ENCODE peak calls at places on chromosomes 7 and 10, in ten cellular contexts. One of them, this sample, is unnamed.

GRCh38 chr7:7969306-7970112 is 913 bp downstream of the GLCCI1 start:
- DNase-seq in neural crest cell: peak
- DNase-seq in right lobe of liver: peak
- DNase-seq in CD8-positive, alpha-beta T cell: peak
- DNase-seq in cardiac muscle cell: peak
- DNase-seq in prostate gland: peak
- DNase-seq in thyroid gland: peak
- DNase-seq in SK-N-SH: no peak
- DNase-seq in left lung: peak
- DNase-seq in lower lobe of right lung: peak
- DNase-seq in this sample: peak

GRCh38 chr10:29734980-29735627 is 100.3 kb upstream of the SVIL start:
- DNase-seq in SK-N-SH: peak
- DNase-seq in CD8-positive, alpha-beta T cell: peak
- DNase-seq in neural crest cell: peak
- DNase-seq in left lung: peak
- DNase-seq in prostate gland: peak
- DNase-seq in cardiac muscle cell: peak
- DNase-seq in thyroid gland: peak
- DNase-seq in right lobe of liver: peak
- DNase-seq in lower lobe of right lung: peak
- DNase-seq in this sample: peak

GRCh38 chr10:131725736-131726459 is 174.9 kb upstream of the PPP2R2D start:
- DNase-seq in prostate gland: no peak
- DNase-seq in neural crest cell: no peak
- DNase-seq in cardiac muscle cell: no peak
- DNase-seq in thyroid gland: no peak
- DNase-seq in right lobe of liver: no peak
- DNase-seq in SK-N-SH: peak
- DNase-seq in lower lobe of right lung: no peak
- DNase-seq in CD8-positive, alpha-beta T cell: no peak
- DNase-seq in left lung: no peak
- DNase-seq in this sample: no peak

GRCh38 chr10:2121944-2122343 is 384.6 kb upstream of the ADARB2 start:
- DNase-seq in cardiac muscle cell: no peak
- DNase-seq in neural crest cell: no peak
- DNase-seq in prostate gland: no peak
- DNase-seq in lower lobe of right lung: no peak
- DNase-seq in right lobe of liver: no peak
- DNase-seq in left lung: no peak
- DNase-seq in CD8-positive, alpha-beta T cell: no peak
- DNase-seq in SK-N-SH: no peak
- DNase-seq in thyroid gland: no peak
- DNase-seq in this sample: no peak

GRCh38 chr10:61175331-61175730 is 231.3 kb upstream of the RHOBTB1 start:
- DNase-seq in lower lobe of right lung: no peak
- DNase-seq in left lung: no peak
- DNase-seq in neural crest cell: no peak
- DNase-seq in cardiac muscle cell: peak
- DNase-seq in right lobe of liver: no peak
- DNase-seq in prostate gland: no peak
- DNase-seq in thyroid gland: no peak
- DNase-seq in SK-N-SH: peak
- DNase-seq in CD8-positive, alpha-beta T cell: no peak
- DNase-seq in this sample: no peak

GRCh38 chr7:80039255-80039884 is 95.3 kb upstream of the GNAI1 start:
- DNase-seq in left lung: no peak
- DNase-seq in right lobe of liver: no peak
- DNase-seq in neural crest cell: no peak
- DNase-seq in thyroid gland: no peak
- DNase-seq in cardiac muscle cell: peak
- DNase-seq in SK-N-SH: no peak
- DNase-seq in prostate gland: no peak
- DNase-seq in lower lobe of right lung: no peak
- DNase-seq in CD8-positive, alpha-beta T cell: no peak
- DNase-seq in this sample: no peak

GRCh38 chr7:66380285-66380888 is 175.3 kb downstream of the TPST1 start:
- DNase-seq in thyroid gland: no peak
- DNase-seq in left lung: no peak
- DNase-seq in CD8-positive, alpha-beta T cell: no peak
- DNase-seq in SK-N-SH: no peak
- DNase-seq in right lobe of liver: no peak
- DNase-seq in neural crest cell: no peak
- DNase-seq in cardiac muscle cell: no peak
- DNase-seq in lower lobe of right lung: no peak
- DNase-seq in prostate gland: no peak
- DNase-seq in this sample: no peak

GRCh38 chr7:149278396-149278795 is 16.4 kb downstream of the ZNF783 start:
- DNase-seq in lower lobe of right lung: no peak
- DNase-seq in neural crest cell: no peak
- DNase-seq in thyroid gland: no peak
- DNase-seq in prostate gland: no peak
- DNase-seq in right lobe of liver: no peak
- DNase-seq in cardiac muscle cell: no peak
- DNase-seq in CD8-positive, alpha-beta T cell: no peak
- DNase-seq in left lung: no peak
- DNase-seq in SK-N-SH: no peak
- DNase-seq in this sample: no peak

GRCh38 chr7:113131367-113131766 is 13.0 kb upstream of the SMIM30 start:
- DNase-seq in CD8-positive, alpha-beta T cell: no peak
- DNase-seq in prostate gland: no peak
- DNase-seq in cardiac muscle cell: no peak
- DNase-seq in right lobe of liver: no peak
- DNase-seq in lower lobe of right lung: no peak
- DNase-seq in thyroid gland: no peak
- DNase-seq in SK-N-SH: no peak
- DNase-seq in neural crest cell: no peak
- DNase-seq in left lung: no peak
- DNase-seq in this sample: no peak

GRCh38 chr10:46229144-46229563 is 57.6 kb upstream of the ANTXRL start:
- DNase-seq in cardiac muscle cell: peak
- DNase-seq in prostate gland: no peak
- DNase-seq in right lobe of liver: no peak
- DNase-seq in SK-N-SH: peak
- DNase-seq in lower lobe of right lung: no peak
- DNase-seq in left lung: no peak
- DNase-seq in neural crest cell: peak
- DNase-seq in CD8-positive, alpha-beta T cell: no peak
- DNase-seq in thyroid gland: no peak
- DNase-seq in this sample: no peak
- TF ChIP-seq CTCF in cardiac muscle cell: peak
- TF ChIP-seq CTCF in prostate gland: no peak
- TF ChIP-seq CTCF in right lobe of liver: peak
- TF ChIP-seq CTCF in SK-N-SH: peak
- TF ChIP-seq CTCF in lower lobe of right lung: peak
- TF ChIP-seq CTCF in left lung: peak
- TF ChIP-seq CTCF in neural crest cell: peak
- TF ChIP-seq CTCF in CD8-positive, alpha-beta T cell: peak
- TF ChIP-seq CTCF in thyroid gland: no peak
- TF ChIP-seq CTCF in this sample: no peak

DNA sequence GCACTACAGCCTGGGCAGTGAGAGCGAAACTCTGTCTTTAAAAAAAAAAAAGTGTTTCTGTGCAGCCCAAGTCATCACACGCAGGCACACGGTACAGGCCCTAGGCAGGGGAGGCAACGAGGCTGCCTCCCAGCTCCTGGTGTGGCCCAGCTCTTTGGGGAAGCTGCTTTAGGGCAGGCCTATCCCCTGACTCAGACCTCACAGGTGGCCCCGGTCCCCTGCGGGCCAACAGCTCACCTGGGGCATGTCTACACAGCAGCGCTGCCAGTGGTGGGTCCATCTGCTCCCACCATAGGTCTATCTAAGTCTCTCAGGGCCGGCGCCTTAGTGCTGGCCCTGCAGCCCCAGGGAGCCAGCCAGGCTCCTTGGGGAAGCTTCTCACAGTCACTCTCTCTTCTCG is 31.4 kb downstream of the ZAN start:
- DNase-seq in cardiac muscle cell: no peak
- DNase-seq in thyroid gland: no peak
- DNase-seq in right lobe of liver: no peak
- DNase-seq in prostate gland: no peak
- DNase-seq in SK-N-SH: peak
- DNase-seq in CD8-positive, alpha-beta T cell: no peak
- DNase-seq in neural crest cell: no peak
- DNase-seq in left lung: no peak
- DNase-seq in lower lobe of right lung: no peak
- DNase-seq in this sample: no peak
- TF ChIP-seq CTCF in cardiac muscle cell: no peak
- TF ChIP-seq CTCF in thyroid gland: no peak
- TF ChIP-seq CTCF in right lobe of liver: no peak
- TF ChIP-seq CTCF in prostate gland: no peak
- TF ChIP-seq CTCF in SK-N-SH: no peak
- TF ChIP-seq CTCF in CD8-positive, alpha-beta T cell: no peak
- TF ChIP-seq CTCF in neural crest cell: no peak
- TF ChIP-seq CTCF in left lung: no peak
- TF ChIP-seq CTCF in lower lobe of right lung: no peak
- TF ChIP-seq CTCF in this sample: no peak

DNA sequence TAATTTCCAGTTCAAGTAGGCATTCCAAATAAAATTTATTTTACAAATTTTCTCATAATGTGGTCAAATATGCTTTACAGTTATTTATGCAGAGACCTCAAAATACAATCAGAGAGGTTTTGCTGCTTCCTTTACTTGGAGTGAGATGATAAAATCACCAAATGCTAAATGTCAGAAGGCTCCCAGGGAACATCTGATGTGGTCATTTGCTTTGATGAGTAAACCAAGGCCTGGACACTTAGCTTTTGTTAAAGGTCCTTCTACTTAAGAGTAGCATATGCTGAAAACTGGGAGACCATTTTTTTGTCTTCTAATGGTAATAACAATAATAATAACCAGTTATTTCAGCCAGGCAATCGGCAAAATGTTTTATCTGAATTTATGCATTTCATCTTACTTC is 60.6 kb upstream of the AKR1E2 start:
- DNase-seq in SK-N-SH: no peak
- DNase-seq in right lobe of liver: no peak
- DNase-seq in neural crest cell: no peak
- DNase-seq in lower lobe of right lung: no peak
- DNase-seq in cardiac muscle cell: no peak
- DNase-seq in left lung: no peak
- DNase-seq in prostate gland: no peak
- DNase-seq in CD8-positive, alpha-beta T cell: no peak
- DNase-seq in thyroid gland: no peak
- DNase-seq in this sample: no peak
- TF ChIP-seq CTCF in SK-N-SH: no peak
- TF ChIP-seq CTCF in right lobe of liver: no peak
- TF ChIP-seq CTCF in neural crest cell: no peak
- TF ChIP-seq CTCF in lower lobe of right lung: no peak
- TF ChIP-seq CTCF in cardiac muscle cell: no peak
- TF ChIP-seq CTCF in left lung: no peak
- TF ChIP-seq CTCF in prostate gland: no peak
- TF ChIP-seq CTCF in CD8-positive, alpha-beta T cell: no peak
- TF ChIP-seq CTCF in thyroid gland: no peak
- TF ChIP-seq CTCF in this sample: no peak

DNA sequence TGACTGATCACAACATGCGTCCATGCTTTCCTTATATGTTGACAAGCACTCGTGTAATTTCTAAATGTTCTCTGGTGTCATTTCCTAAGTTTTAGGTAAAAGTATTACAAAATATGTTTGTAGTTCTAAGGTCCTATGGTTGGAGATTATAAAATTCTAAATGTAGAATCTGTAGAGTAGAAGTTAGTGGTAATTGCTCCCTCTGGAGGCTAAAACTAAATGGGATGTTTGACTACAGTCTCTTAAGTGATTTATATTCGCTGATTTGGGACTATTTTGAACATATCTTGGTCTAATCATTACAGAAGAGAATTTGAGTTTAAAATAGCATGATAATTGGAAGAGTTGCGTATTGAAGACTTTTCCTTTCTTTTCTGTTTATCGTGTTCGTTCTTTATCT is 74.1 kb downstream of the ZMYND11 start:
- DNase-seq in prostate gland: no peak
- DNase-seq in neural crest cell: no peak
- DNase-seq in CD8-positive, alpha-beta T cell: no peak
- DNase-seq in cardiac muscle cell: peak
- DNase-seq in right lobe of liver: no peak
- DNase-seq in thyroid gland: no peak
- DNase-seq in SK-N-SH: no peak
- DNase-seq in left lung: no peak
- DNase-seq in lower lobe of right lung: no peak
- DNase-seq in this sample: no peak
- TF ChIP-seq CTCF in prostate gland: no peak
- TF ChIP-seq CTCF in neural crest cell: no peak
- TF ChIP-seq CTCF in CD8-positive, alpha-beta T cell: no peak
- TF ChIP-seq CTCF in cardiac muscle cell: peak
- TF ChIP-seq CTCF in right lobe of liver: peak
- TF ChIP-seq CTCF in thyroid gland: no peak
- TF ChIP-seq CTCF in SK-N-SH: peak
- TF ChIP-seq CTCF in left lung: no peak
- TF ChIP-seq CTCF in lower lobe of right lung: no peak
- TF ChIP-seq CTCF in this sample: peak

GRCh38 chr7:44078521-44078920 is 3.8 kb downstream of the POLM start:
- DNase-seq in prostate gland: no peak
- DNase-seq in CD8-positive, alpha-beta T cell: no peak
- DNase-seq in cardiac muscle cell: no peak
- DNase-seq in neural crest cell: no peak
- DNase-seq in left lung: peak
- DNase-seq in right lobe of liver: peak
- DNase-seq in SK-N-SH: no peak
- DNase-seq in lower lobe of right lung: no peak
- DNase-seq in thyroid gland: peak
- DNase-seq in this sample: no peak

GRCh38 chr7:44081266-44081748 is 1.0 kb downstream of the POLM start:
- DNase-seq in left lung: no peak
- DNase-seq in neural crest cell: no peak
- DNase-seq in prostate gland: no peak
- DNase-seq in SK-N-SH: no peak
- DNase-seq in right lobe of liver: no peak
- DNase-seq in lower lobe of right lung: peak
- DNase-seq in cardiac muscle cell: no peak
- DNase-seq in CD8-positive, alpha-beta T cell: no peak
- DNase-seq in thyroid gland: peak
- DNase-seq in this sample: no peak

GRCh38 chr7:44080686-44081265 is 1.6 kb downstream of the POLM start:
- DNase-seq in neural crest cell: no peak
- DNase-seq in SK-N-SH: no peak
- DNase-seq in lower lobe of right lung: peak
- DNase-seq in prostate gland: no peak
- DNase-seq in right lobe of liver: peak
- DNase-seq in left lung: no peak
- DNase-seq in thyroid gland: no peak
- DNase-seq in cardiac muscle cell: no peak
- DNase-seq in CD8-positive, alpha-beta T cell: no peak
- DNase-seq in this sample: no peak

GRCh38 chr7:44079221-44080021 is 2.9 kb downstream of the POLM start:
- DNase-seq in CD8-positive, alpha-beta T cell: no peak
- DNase-seq in left lung: no peak
- DNase-seq in prostate gland: no peak
- DNase-seq in right lobe of liver: peak
- DNase-seq in lower lobe of right lung: peak
- DNase-seq in neural crest cell: no peak
- DNase-seq in cardiac muscle cell: no peak
- DNase-seq in thyroid gland: no peak
- DNase-seq in SK-N-SH: peak
- DNase-seq in this sample: no peak

GRCh38 chr7:44080118-44080517 is 2.2 kb downstream of the POLM start:
- DNase-seq in neural crest cell: no peak
- DNase-seq in prostate gland: no peak
- DNase-seq in lower lobe of right lung: peak
- DNase-seq in thyroid gland: no peak
- DNase-seq in left lung: no peak
- DNase-seq in SK-N-SH: no peak
- DNase-seq in right lobe of liver: peak
- DNase-seq in cardiac muscle cell: no peak
- DNase-seq in CD8-positive, alpha-beta T cell: no peak
- DNase-seq in this sample: no peak
- TF ChIP-seq CTCF in neural crest cell: no peak
- TF ChIP-seq CTCF in prostate gland: no peak
- TF ChIP-seq CTCF in lower lobe of right lung: no peak
- TF ChIP-seq CTCF in thyroid gland: no peak
- TF ChIP-seq CTCF in left lung: no peak
- TF ChIP-seq CTCF in SK-N-SH: no peak
- TF ChIP-seq CTCF in right lobe of liver: no peak
- TF ChIP-seq CTCF in cardiac muscle cell: no peak
- TF ChIP-seq CTCF in CD8-positive, alpha-beta T cell: no peak
- TF ChIP-seq CTCF in this sample: no peak

This sample was measured in natural killer cell.